ENCODE peak calls at places on chromosomes 4 and X, in eight cellular contexts. Z, F, Q, M, X, S, R and U are unnamed samples.

GRCh38 chr4:119116925-119117900 is 18.4 kb upstream of the MYOZ2 start:
- DNase-seq in Z (no peak), F (no peak), Q (no peak), M (no peak), X (no peak), S (no peak), R (peak), U (no peak)

GRCh38 chr4:87251104-87251503 is 30.7 kb upstream of the KLHL8 start:
- DNase-seq in Z (no peak), F (no peak), Q (no peak), M (no peak), X (no peak), S (no peak), R (no peak), U (no peak)

GRCh38 chrX:134649770-134650169 is 8.5 kb downstream of the PLAC1 start:
- DNase-seq in Z (no peak), F (no peak), Q (no peak), M (no peak), X (no peak), S (no peak), R (no peak), U (no peak)

GRCh38 chrX:9825129-9825865 is 39.1 kb downstream of the SHROOM2 start:
- DNase-seq in Z (no peak), F (no peak), Q (peak), M (no peak), X (no peak), S (no peak), R (peak), U (no peak)

GRCh38 chr4:4533461-4534169 is 8.2 kb downstream of the STX18 start:
- DNase-seq in Z (no peak), F (no peak), Q (no peak), M (no peak), X (no peak), S (no peak), R (no peak), U (no peak)

GRCh38 chr4:11743236-11743635 is 314.5 kb upstream of the HS3ST1 start:
- DNase-seq in Z (no peak), F (no peak), Q (no peak), M (no peak), X (no peak), S (no peak), R (peak), U (no peak)

GRCh38 chr4:185534850-185535761 is at the start of gene PDLIM3:
- DNase-seq in Z (peak), F (peak), Q (peak), M (no peak), X (peak), S (no peak), R (no peak), U (peak)

GRCh38 chr4:145945431-145946155 is 7.0 kb upstream of the ZNF827 start:
- DNase-seq in Z (no peak), F (no peak), Q (no peak), M (no peak), X (no peak), S (no peak), R (peak), U (no peak)

GRCh38 chrX:15947648-15948317 is 93.2 kb upstream of the AP1S2 start:
- DNase-seq in Z (no peak), F (no peak), Q (peak), M (no peak), X (peak), S (peak), R (peak), U (no peak)

GRCh38 chrX:53440631-53441517 is 6.7 kb upstream of the HSD17B10 start:
- DNase-seq in Z (peak), F (no peak), Q (peak), M (no peak), X (peak), S (peak), R (peak), U (no peak)

GRCh38 chr4:182212211-182212761 is 30.9 kb upstream of the TENM3 start:
- DNase-seq in Z (no peak), F (peak), Q (no peak), M (no peak), X (peak), S (no peak), R (peak), U (no peak)

GRCh38 chrX:53093177-53093655 is 726 bp upstream of the KANTR start:
- DNase-seq in Z (peak), F (peak), Q (peak), M (peak), X (peak), S (peak), R (peak), U (peak)

GRCh38 chr4:4555916-4556315 is 14.1 kb upstream of the STX18 start:
- DNase-seq in Z (no peak), F (no peak), Q (peak), M (no peak), X (no peak), S (peak), R (peak), U (no peak)

GRCh38 chrX:24148118-24148517 is 1.4 kb upstream of the ZFX start:
- DNase-seq in Z (no peak), F (no peak), Q (no peak), M (no peak), X (no peak), S (no peak), R (peak), U (peak)

GRCh38 chrX:24148535-24149345 is 789 bp upstream of the ZFX start:
- DNase-seq in Z (peak), F (no peak), Q (peak), M (peak), X (no peak), S (peak), R (peak), U (no peak)

GRCh38 chrX:24151513-24151912 is 2.0 kb downstream of the ZFX start:
- DNase-seq in Z (no peak), F (no peak), Q (no peak), M (no peak), X (peak), S (no peak), R (no peak), U (no peak)

GRCh38 chrX:24149346-24150050 is at the start of gene ZFX:
- DNase-seq in Z (peak), F (peak), Q (peak), M (peak), X (peak), S (peak), R (peak), U (peak)

DNA sequence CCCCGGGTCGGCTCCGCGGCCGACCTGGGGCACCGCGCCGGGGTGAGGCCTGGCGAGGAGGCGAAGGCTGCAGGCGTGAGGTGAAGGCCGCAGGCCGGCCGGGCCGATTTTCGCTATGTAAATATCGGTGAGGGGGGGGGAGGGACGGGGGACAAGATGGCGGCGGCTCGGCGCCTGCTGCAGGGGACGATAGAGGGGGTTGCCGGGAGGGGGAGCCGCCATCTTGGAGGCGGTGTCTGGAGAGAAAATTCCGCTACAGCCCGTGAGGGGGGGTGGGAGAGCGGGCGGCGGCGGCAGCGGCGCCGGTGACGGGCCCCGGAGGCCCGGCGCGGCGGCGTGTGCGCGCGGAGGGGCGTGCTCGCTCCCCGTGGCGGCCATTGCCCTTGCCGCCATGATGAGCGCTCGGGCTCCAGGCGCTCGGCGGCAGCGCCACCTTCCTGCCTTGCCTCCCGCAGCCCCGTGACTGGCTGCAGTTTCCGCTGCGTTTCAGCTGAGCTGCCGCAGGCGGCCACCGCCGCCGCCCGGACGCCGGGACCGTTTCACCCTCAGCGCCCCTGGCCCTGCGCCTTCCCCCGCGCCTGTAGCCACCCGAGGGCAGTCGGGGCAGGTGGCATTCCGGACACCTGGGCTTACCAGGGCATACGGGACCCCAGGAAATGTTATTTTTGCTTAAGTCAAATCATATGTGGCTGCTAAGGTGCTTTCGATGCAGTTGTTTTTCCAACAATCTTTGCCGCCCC is 692 bp downstream of the ZFX start:
- DNase-seq in Z (peak), F (peak), Q (peak), M (peak), X (peak), S (peak), R (peak), U (peak)
- TF ChIP-seq CTCF in Z (peak), F (peak), Q (peak), M (peak), X (peak), S (peak), R (peak), U (peak)

GRCh38 chr4:32417113-32417704 is 1697.0 kb downstream of the PCDH7 start:
- DNase-seq in Z (no peak), F (no peak), Q (peak), M (no peak), X (no peak), S (no peak), R (peak), U (no peak)
- TF ChIP-seq CTCF in Z (no peak), F (peak), Q (peak), M (no peak), X (no peak), S (peak), R (peak), U (no peak)

GRCh38 chr4:188139671-188140070 is 430 bp downstream of the TRIML1 start:
- DNase-seq in Z (no peak), F (no peak), Q (no peak), M (no peak), X (no peak), S (peak), R (no peak), U (no peak)
- TF ChIP-seq CTCF in Z (no peak), F (no peak), Q (no peak), M (no peak), X (no peak), S (no peak), R (no peak), U (no peak)

GRCh38 chr4:102429553-102429952 is 71.6 kb upstream of the NFKB1 start:
- DNase-seq in Z (no peak), F (no peak), Q (peak), M (no peak), X (no peak), S (no peak), R (peak), U (no peak)

GRCh38 chr4:102437111-102437510 is 64.0 kb upstream of the NFKB1 start:
- DNase-seq in Z (no peak), F (no peak), Q (no peak), M (no peak), X (no peak), S (no peak), R (no peak), U (no peak)

GRCh38 chr4:102430511-102430910 is 70.6 kb upstream of the NFKB1 start:
- DNase-seq in Z (no peak), F (no peak), Q (peak), M (no peak), X (no peak), S (no peak), R (peak), U (no peak)

GRCh38 chr4:102427599-102427998 is 73.6 kb upstream of the NFKB1 start:
- DNase-seq in Z (no peak), F (no peak), Q (no peak), M (no peak), X (no peak), S (no peak), R (no peak), U (no peak)

GRCh38 chr4:102431608-102431961 is 69.6 kb upstream of the NFKB1 start:
- DNase-seq in Z (no peak), F (no peak), Q (no peak), M (no peak), X (no peak), S (no peak), R (no peak), U (no peak)
- TF ChIP-seq CTCF in Z (no peak), F (no peak), Q (no peak), M (peak), X (no peak), S (no peak), R (no peak), U (no peak)

GRCh38 chr4:66926687-66927086 is 618.6 kb downstream of the CENPC start:
- DNase-seq in Z (no peak), F (no peak), Q (no peak), M (no peak), X (no peak), S (no peak), R (no peak), U (no peak)
- TF ChIP-seq CTCF in Z (no peak), F (no peak), Q (no peak), M (no peak), X (no peak), S (no peak), R (no peak), U (no peak)

GRCh38 chr4:150451883-150452282 is 130.1 kb upstream of the MAB21L2 start:
- DNase-seq in Z (no peak), F (no peak), Q (no peak), M (no peak), X (no peak), S (no peak), R (no peak), U (no peak)

DNA sequence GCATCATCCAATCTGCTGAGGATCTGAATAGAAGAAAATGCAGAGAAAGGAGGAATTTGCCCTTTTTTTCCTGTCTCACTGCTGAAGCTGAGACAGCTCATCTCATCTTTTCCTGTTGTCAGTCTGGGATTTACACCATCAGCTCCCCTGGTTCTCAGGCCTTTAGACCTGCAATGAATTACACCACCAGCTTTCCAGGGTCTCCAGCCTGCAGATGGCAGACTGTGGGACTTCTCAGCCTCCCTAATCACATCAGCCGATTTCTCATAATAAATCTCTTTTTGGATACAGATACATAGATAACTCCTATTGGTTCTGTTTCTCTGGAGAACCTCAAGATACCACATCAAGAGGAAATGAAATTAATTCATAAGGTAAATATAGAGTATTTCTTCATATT is 134.6 kb upstream of the MAB21L2 start:
- DNase-seq in Z (no peak), F (no peak), Q (no peak), M (no peak), X (no peak), S (no peak), R (no peak), U (no peak)
- TF ChIP-seq CTCF in Z (no peak), F (no peak), Q (no peak), M (no peak), X (no peak), S (no peak), R (no peak), U (no peak)

DNA sequence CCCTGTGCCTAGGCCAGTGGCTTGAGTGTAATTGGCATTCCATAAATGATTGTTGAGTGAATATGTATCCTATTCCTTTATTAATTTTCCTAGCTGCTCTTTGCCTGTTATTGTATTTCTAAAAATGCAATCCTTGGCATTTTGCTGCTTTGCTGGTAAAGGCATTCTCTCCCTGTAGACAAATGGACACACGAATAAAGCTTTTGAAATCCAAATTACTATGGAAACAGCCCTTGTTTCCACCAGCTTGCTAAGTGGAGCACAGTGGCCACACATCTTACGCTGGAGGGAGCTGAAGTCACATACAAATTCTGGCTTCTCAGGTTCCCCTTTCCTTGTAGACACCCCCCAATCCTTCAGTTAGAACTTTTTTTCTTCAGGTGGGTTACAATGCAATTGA is 66.3 kb downstream of the AGA start:
- DNase-seq in Z (no peak), F (no peak), Q (no peak), M (no peak), X (no peak), S (no peak), R (no peak), U (no peak)
- TF ChIP-seq CTCF in Z (no peak), F (no peak), Q (no peak), M (no peak), X (no peak), S (no peak), R (no peak), U (no peak)

DNA sequence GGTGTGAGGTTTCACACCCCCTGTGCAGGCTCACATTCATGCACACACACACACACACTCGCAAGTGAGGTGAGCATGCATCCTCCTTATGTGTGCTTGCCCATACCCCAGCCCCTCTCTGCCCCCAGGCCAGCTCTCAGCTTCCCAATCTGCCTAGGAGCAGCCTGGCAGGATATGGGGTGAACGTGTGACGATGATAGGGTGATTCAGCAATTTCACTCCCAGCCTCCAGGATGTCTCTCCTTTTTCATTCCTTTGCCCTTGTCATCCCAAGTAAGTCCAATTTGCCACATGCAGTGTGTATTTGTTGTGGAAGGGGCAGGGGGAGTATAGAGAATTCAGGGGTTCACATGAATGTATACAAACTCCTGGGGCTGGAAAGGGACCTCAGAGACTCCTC is 7.2 kb downstream of the STARD8 start:
- DNase-seq in Z (no peak), F (no peak), Q (no peak), M (no peak), X (no peak), S (no peak), R (no peak), U (no peak)
- TF ChIP-seq CTCF in Z (no peak), F (no peak), Q (no peak), M (no peak), X (no peak), S (no peak), R (no peak), U (no peak)

GRCh38 chrX:131741103-131741581 is 197.3 kb downstream of the OR13H1 start:
- DNase-seq in Z (peak), F (no peak), Q (no peak), M (no peak), X (no peak), S (no peak), R (no peak), U (no peak)
- TF ChIP-seq CTCF in Z (peak), F (no peak), Q (no peak), M (no peak), X (no peak), S (no peak), R (no peak), U (peak)